ENCODE peak calls at places on chromosomes 7 and 10, in six cellular contexts. H, Y, I, K, L and Q are unnamed samples.
A peak's percentile ranks its signal among the peaks of the same experiment; 100 is the strongest.

GRCh38 chr10:4303045-4303444 is 518.0 kb upstream of the KLF6 start:
- DNase-seq in Y (no peak), H (no peak), L (no peak), I (no peak), K (no peak), Q (no peak)

GRCh38 chr10:9009505-9009904 is 955.0 kb downstream of the GATA3 start:
- DNase-seq in I (no peak), H (no peak), L (no peak), Y (no peak), K (no peak), Q (no peak)

GRCh38 chr10:103660364-103661197 is 167.1 kb downstream of the NEURL1 start:
- DNase-seq in H (peak; percentile 33), L (no peak), K (no peak), I (peak; percentile 88), Y (no peak), Q (no peak)

GRCh38 chr7:4797858-4798705 is 22.7 kb downstream of the AP5Z1 start:
- DNase-seq in K (no peak), H (no peak), Y (peak; percentile 71), L (peak; percentile 71), I (peak; percentile 92), Q (peak; percentile 76)

GRCh38 chr7:99142727-99143521 is 984 bp downstream of the SMURF1 start:
- DNase-seq in L (peak; percentile 89), I (no peak), Y (peak; percentile 97), K (peak; percentile 85), H (peak; percentile 95), Q (peak; percentile 98)

GRCh38 chr10:35437829-35438228 is 101.5 kb downstream of the CCNY start:
- DNase-seq in H (no peak), Y (no peak), K (no peak), L (no peak), I (no peak), Q (no peak)

GRCh38 chr10:70461397-70462348 is 16.9 kb upstream of the PALD1 start:
- DNase-seq in I (no peak), H (peak; percentile 48), L (peak; percentile 47), K (peak; percentile 8), Y (peak; percentile 73), Q (no peak)

GRCh38 chr7:123680580-123680979 is 24.9 kb downstream of the LMOD2 start:
- DNase-seq in Y (no peak), H (no peak), I (no peak), L (no peak), K (no peak), Q (no peak)

GRCh38 chr10:114519306-114519669 is 115.0 kb upstream of the AFAP1L2 start:
- DNase-seq in H (peak; percentile 93), I (peak; percentile 23), Y (no peak), K (no peak), L (no peak), Q (no peak)

GRCh38 chr7:122975341-122975740 is 20.2 kb downstream of the TAS2R16 start:
- DNase-seq in H (peak; percentile 13), L (no peak), I (no peak), K (no peak), Y (no peak), Q (no peak)

GRCh38 chr7:100641463-100641859 is at the start of gene TFR2:
- DNase-seq in H (no peak), K (no peak), Y (no peak), L (no peak), I (no peak), Q (no peak)

GRCh38 chr10:119479532-119479931 is 63.0 kb downstream of the RGS10 start:
- DNase-seq in H (no peak), Y (no peak), I (no peak), L (no peak), K (no peak), Q (no peak)

GRCh38 chr7:146129296-146129695 is 12.7 kb downstream of the CNTNAP2 start:
- DNase-seq in K (no peak), I (no peak), Y (peak; percentile 42), L (no peak), H (no peak), Q (no peak)

GRCh38 chr10:36393800-36394199 is 731.6 kb upstream of the ANKRD30A start:
- DNase-seq in L (no peak), Y (no peak), K (no peak), H (peak; percentile 5), I (no peak), Q (no peak)

GRCh38 chr7:32587431-32587948 is 92.2 kb downstream of the AVL9 start:
- DNase-seq in Y (peak; percentile 23), K (peak; percentile 60), I (no peak), H (no peak), L (no peak), Q (no peak)

GRCh38 chr7:32591938-32592337 is 96.6 kb downstream of the AVL9 start:
- DNase-seq in I (no peak), H (no peak), Y (no peak), L (no peak), K (no peak), Q (no peak)

GRCh38 chr7:32586291-32587221 is 91.3 kb downstream of the AVL9 start:
- DNase-seq in H (no peak), L (no peak), I (no peak), Y (no peak), K (peak; percentile 88), Q (no peak)

GRCh38 chr7:32592721-32593120 is 97.4 kb downstream of the AVL9 start:
- DNase-seq in H (no peak), Y (no peak), L (no peak), I (no peak), K (no peak), Q (no peak)

GRCh38 chr7:32588657-32589056 is 93.4 kb downstream of the AVL9 start:
- DNase-seq in Y (peak; percentile 62), K (no peak), I (no peak), H (peak; percentile 52), L (no peak), Q (no peak)
- TF ChIP-seq CTCF in Y (peak; percentile 28), K (no peak), I (no peak), H (no peak), L (no peak), Q (no peak)

GRCh38 chr10:130782467-130782866 is 529.1 kb downstream of the TCERG1L start:
- DNase-seq in I (no peak), H (no peak), L (no peak), K (no peak), Y (no peak), Q (no peak)
- TF ChIP-seq CTCF in I (no peak), H (no peak), L (no peak), K (no peak), Y (no peak), Q (no peak)

DNA sequence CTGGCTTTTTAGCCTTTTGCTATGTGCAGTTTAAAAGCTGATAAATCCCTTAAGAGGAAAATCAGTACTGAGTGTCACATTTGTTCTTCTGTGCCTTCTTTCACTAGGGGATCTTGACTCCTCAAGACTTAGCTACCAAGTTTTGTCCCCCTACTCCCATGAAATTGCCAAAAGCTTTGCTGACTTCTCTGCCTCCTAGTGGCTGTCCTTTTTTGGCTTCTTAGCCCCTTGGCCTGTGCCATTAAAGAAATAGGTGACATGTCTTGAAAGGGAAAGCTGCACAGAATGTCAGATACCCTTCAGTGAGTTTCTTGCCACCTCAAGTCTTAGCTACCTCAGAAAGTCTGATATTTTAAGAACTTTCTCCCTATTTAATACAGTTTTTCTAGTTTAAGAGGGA is 10.5 kb downstream of the MKLN1 start:
- DNase-seq in L (no peak), H (no peak), K (no peak), Y (no peak), I (no peak), Q (no peak)
- TF ChIP-seq CTCF in L (no peak), H (no peak), K (no peak), Y (no peak), I (no peak), Q (no peak)

DNA sequence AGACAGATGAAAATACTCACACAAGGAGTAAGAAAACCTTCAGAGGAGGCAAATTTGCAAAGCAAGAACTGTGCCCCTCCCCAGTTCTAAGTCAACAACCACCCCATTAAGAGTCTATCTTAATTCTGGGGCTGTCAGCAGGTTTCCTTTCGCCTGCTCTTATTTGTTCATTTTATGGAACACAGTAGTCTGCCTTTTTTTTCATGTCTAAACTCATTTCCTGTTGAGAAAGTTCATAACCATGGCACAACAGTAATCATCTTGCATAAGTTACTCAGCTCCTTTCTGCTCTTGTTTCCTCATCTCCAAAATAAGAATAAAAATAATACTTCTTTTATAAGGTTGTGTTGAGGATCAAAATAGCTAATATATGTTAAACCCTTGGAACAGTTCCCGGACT is 25.8 kb upstream of the AMPH start:
- DNase-seq in L (no peak), K (no peak), Y (no peak), I (no peak), H (no peak), Q (no peak)
- TF ChIP-seq CTCF in L (no peak), K (no peak), Y (no peak), I (no peak), H (no peak), Q (no peak)

GRCh38 chr10:116120688-116121087 is 152.3 kb downstream of the GFRA1 start:
- DNase-seq in K (no peak), H (no peak), I (peak; percentile 46), L (no peak), Y (peak; percentile 46), Q (no peak)
- TF ChIP-seq CTCF in K (no peak), H (no peak), I (no peak), L (no peak), Y (no peak), Q (peak; percentile 52)

DNA sequence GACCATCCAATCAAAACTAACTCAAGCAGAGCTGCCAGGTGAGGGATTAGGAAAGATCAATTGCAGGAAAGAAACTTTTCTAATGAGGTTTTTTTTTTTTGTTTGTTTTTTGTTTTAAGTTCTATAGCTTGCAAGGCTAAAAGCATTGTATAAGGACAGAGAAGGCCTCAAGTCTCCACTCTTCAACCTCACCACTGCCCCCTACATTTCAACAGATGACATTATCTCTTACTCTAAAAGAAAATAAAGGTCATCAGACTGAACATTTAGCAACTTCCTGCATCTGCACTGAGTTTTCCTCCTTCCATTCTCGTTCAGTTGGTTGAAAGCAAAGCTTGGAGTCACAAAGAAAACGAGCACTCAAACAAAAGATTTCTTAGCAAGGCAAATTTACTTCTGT is 45.2 kb upstream of the EXOC4 start:
- DNase-seq in K (no peak), Y (no peak), L (no peak), H (no peak), I (no peak), Q (no peak)
- TF ChIP-seq CTCF in K (peak; percentile 25), Y (no peak), L (no peak), H (peak; percentile 22), I (no peak), Q (no peak)

DNA sequence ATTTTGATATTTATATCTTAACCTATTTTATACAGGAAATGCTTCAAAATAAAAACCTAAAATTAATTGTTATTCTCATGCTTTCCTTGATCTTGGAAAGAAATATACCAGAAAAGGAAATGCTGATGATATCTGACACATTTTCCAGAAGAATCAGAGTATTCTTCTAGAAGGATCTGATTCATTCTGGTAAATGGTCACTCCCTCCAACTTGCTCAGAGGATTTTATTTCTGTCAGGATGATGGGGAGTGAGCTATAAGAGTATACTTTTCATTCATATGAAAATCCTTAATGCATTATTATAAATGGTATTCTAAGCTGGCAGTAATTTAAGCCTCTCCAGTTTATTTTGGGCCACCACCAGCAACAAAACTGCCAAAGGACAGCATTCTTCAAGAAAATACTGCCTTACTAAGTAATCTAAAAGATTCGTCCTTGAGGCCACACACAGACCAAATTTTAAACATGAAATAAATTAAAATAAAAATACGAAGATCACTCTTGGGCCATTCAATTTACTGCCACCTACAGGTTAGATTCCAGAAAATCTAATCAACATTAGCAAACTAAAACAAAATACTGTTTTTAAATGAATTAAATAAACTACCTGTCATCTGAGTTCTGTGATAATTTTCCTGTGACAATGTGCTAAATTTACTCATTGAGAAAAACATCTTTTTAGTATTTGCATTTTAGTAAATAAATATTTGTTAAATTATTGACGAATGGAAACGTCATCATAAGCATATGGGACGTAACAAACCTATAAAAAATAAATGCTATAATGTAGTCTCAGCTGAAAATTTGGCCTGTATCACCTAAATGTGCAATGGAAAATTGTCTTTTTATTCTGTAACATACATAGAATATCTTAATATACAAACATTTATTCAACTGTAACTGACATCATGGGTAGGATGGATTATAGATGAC is 71.9 kb downstream of the ITGB8 start:
- DNase-seq in I (no peak), K (no peak), L (no peak), Y (no peak), H (no peak), Q (no peak)
- TF ChIP-seq CTCF in I (no peak), K (peak; percentile 54), L (no peak), Y (peak; percentile 49), H (peak; percentile 35), Q (peak; percentile 40)